ENCODE peak calls at places on chromosomes 1 and 21, in five cellular contexts. One of them, this sample, is unnamed.

GRCh38 chr1:28416509-28417194 is 47.1 kb downstream of the PHACTR4 start:
- DNase-seq in cardiac muscle cell: peak
- DNase-seq in colonic mucosa: no peak
- DNase-seq in pancreas: no peak
- DNase-seq in lung: no peak
- DNase-seq in this sample: no peak

GRCh38 chr1:231200417-231201031 is 38.7 kb downstream of the TRIM67 start:
- DNase-seq in lung: no peak
- DNase-seq in cardiac muscle cell: peak
- DNase-seq in pancreas: no peak
- DNase-seq in colonic mucosa: no peak
- DNase-seq in this sample: no peak

GRCh38 chr1:92484472-92485373 is 2.0 kb downstream of the GFI1 start:
- DNase-seq in cardiac muscle cell: peak
- DNase-seq in colonic mucosa: peak
- DNase-seq in pancreas: peak
- DNase-seq in lung: peak
- DNase-seq in this sample: no peak

GRCh38 chr1:217188280-217189235 is 442.3 kb downstream of the GPATCH2 start:
- DNase-seq in cardiac muscle cell: peak
- DNase-seq in lung: no peak
- DNase-seq in colonic mucosa: no peak
- DNase-seq in pancreas: no peak
- DNase-seq in this sample: no peak

GRCh38 chr1:228541725-228542124 is 54.5 kb downstream of the RNF187 start:
- DNase-seq in lung: no peak
- DNase-seq in colonic mucosa: no peak
- DNase-seq in pancreas: no peak
- DNase-seq in cardiac muscle cell: no peak
- DNase-seq in this sample: no peak

GRCh38 chr1:212957546-212957945 is 7.2 kb downstream of the VASH2 start:
- DNase-seq in colonic mucosa: no peak
- DNase-seq in lung: no peak
- DNase-seq in cardiac muscle cell: no peak
- DNase-seq in pancreas: no peak
- DNase-seq in this sample: no peak

GRCh38 chr1:246213036-246213435 is 294.0 kb downstream of the SMYD3 start:
- DNase-seq in colonic mucosa: no peak
- DNase-seq in pancreas: no peak
- DNase-seq in lung: no peak
- DNase-seq in cardiac muscle cell: no peak
- DNase-seq in this sample: no peak

GRCh38 chr1:20100632-20101355 is 18.5 kb downstream of the PLA2G2D start:
- DNase-seq in lung: peak
- DNase-seq in cardiac muscle cell: peak
- DNase-seq in pancreas: no peak
- DNase-seq in colonic mucosa: peak
- DNase-seq in this sample: no peak

GRCh38 chr1:99808391-99809115 is 41.6 kb upstream of the AGL start:
- DNase-seq in colonic mucosa: peak
- DNase-seq in cardiac muscle cell: peak
- DNase-seq in pancreas: no peak
- DNase-seq in lung: peak
- DNase-seq in this sample: no peak

GRCh38 chr1:222736470-222736869 is 532 bp upstream of the FAM177B start:
- DNase-seq in colonic mucosa: no peak
- DNase-seq in lung: no peak
- DNase-seq in cardiac muscle cell: no peak
- DNase-seq in pancreas: no peak
- DNase-seq in this sample: no peak

GRCh38 chr21:9763807-9764206 is 757.6 kb upstream of the TPTE start:
- DNase-seq in pancreas: no peak
- DNase-seq in cardiac muscle cell: no peak
- DNase-seq in colonic mucosa: no peak
- DNase-seq in lung: no peak
- DNase-seq in this sample: peak

GRCh38 chr1:111505641-111506119 is 2.2 kb upstream of the ADORA3 start:
- DNase-seq in lung: no peak
- DNase-seq in cardiac muscle cell: no peak
- DNase-seq in colonic mucosa: no peak
- DNase-seq in pancreas: no peak
- DNase-seq in this sample: no peak

GRCh38 chr1:111139234-111139955 is 498 bp downstream of the DRAM2 start:
- DNase-seq in lung: peak
- DNase-seq in cardiac muscle cell: peak
- DNase-seq in colonic mucosa: peak
- DNase-seq in pancreas: no peak
- DNase-seq in this sample: peak

GRCh38 chr1:172883387-172883791 is 167.4 kb downstream of the TNFSF18 start:
- DNase-seq in colonic mucosa: no peak
- DNase-seq in lung: no peak
- DNase-seq in cardiac muscle cell: peak
- DNase-seq in pancreas: no peak
- DNase-seq in this sample: no peak

GRCh38 chr1:236140705-236141446 is 1.5 kb upstream of the GPR137B start:
- DNase-seq in cardiac muscle cell: no peak
- DNase-seq in pancreas: no peak
- DNase-seq in lung: no peak
- DNase-seq in colonic mucosa: peak
- DNase-seq in this sample: no peak

GRCh38 chr21:46023126-46023985 is 41.8 kb downstream of the COL6A1 start:
- DNase-seq in pancreas: no peak
- DNase-seq in lung: no peak
- DNase-seq in colonic mucosa: no peak
- DNase-seq in cardiac muscle cell: peak
- DNase-seq in this sample: no peak

GRCh38 chr1:107532318-107532717 is 391.5 kb downstream of the NTNG1 start:
- DNase-seq in pancreas: no peak
- DNase-seq in colonic mucosa: no peak
- DNase-seq in lung: no peak
- DNase-seq in cardiac muscle cell: no peak
- DNase-seq in this sample: no peak

GRCh38 chr1:196450143-196450911 is 157.9 kb downstream of the KCNT2 start:
- DNase-seq in pancreas: no peak
- DNase-seq in cardiac muscle cell: peak
- DNase-seq in lung: no peak
- DNase-seq in colonic mucosa: no peak
- DNase-seq in this sample: no peak

GRCh38 chr1:112515311-112516009 is 6.7 kb downstream of the WNT2B start:
- DNase-seq in lung: no peak
- DNase-seq in colonic mucosa: no peak
- DNase-seq in pancreas: no peak
- DNase-seq in cardiac muscle cell: peak
- DNase-seq in this sample: no peak

GRCh38 chr21:34603002-34603709 is 11.8 kb downstream of the RCAN1 start:
- DNase-seq in pancreas: peak
- DNase-seq in lung: peak
- DNase-seq in colonic mucosa: peak
- DNase-seq in cardiac muscle cell: peak
- DNase-seq in this sample: peak